ENCODE peak calls at places on chromosomes 5 and 9, in five cellular contexts. U is NCI-H2171; W is stimulated activated CD4-positive, alpha-beta T cell treated with anti-CD3 and anti-CD28 coated beads, Interleukin-4, amount 100 ng/mL, for 4 hours; A is NCI-H1092; O is NCI-H187 treated with DMSO at 0.1 percent for 48 hours. Y is an unnamed sample.

GRCh38 chr9:117733465-117733864 is 29.3 kb downstream of the TLR4 start:
- DNase-seq in W (no peak), U (no peak), A (no peak), O (no peak), Y (no peak)

GRCh38 chr5:178271726-178272479 is 39.3 kb upstream of the PHYKPL start:
- DNase-seq in W (no peak), O (no peak), A (no peak), U (no peak), Y (no peak)

GRCh38 chr5:82222597-82223574 is 55.3 kb downstream of the RPS23 start:
- DNase-seq in O (no peak), W (no peak), A (no peak), U (no peak), Y (no peak)

GRCh38 chr5:98774192-98775046 is 956 bp downstream of the RGMB start:
- DNase-seq in U (peak), A (peak), W (peak), O (peak), Y (peak)

GRCh38 chr9:16192403-16193017 is 639.7 kb downstream of the CCDC171 start:
- DNase-seq in O (no peak), A (no peak), W (no peak), U (no peak), Y (no peak)

GRCh38 chr9:118108971-118109370 is 404.8 kb downstream of the TLR4 start:
- DNase-seq in W (no peak), O (no peak), A (no peak), U (no peak), Y (no peak)

GRCh38 chr5:96687812-96688453 is 25.8 kb downstream of the CAST start:
- DNase-seq in A (peak), O (no peak), U (no peak), W (no peak), Y (no peak)

GRCh38 chr9:22084336-22085035 is 75.4 kb upstream of the CDKN2B start:
- DNase-seq in W (no peak), U (peak), O (no peak), A (no peak), Y (no peak)

GRCh38 chr5:9865574-9865973 is 235.4 kb upstream of the TAS2R1 start:
- DNase-seq in A (no peak), U (no peak), W (no peak), O (no peak), Y (no peak)

GRCh38 chr9:95197692-95198271 is 119.7 kb downstream of the FANCC start:
- DNase-seq in A (no peak), O (no peak), U (no peak), W (no peak), Y (no peak)

GRCh38 chr9:107667700-107668099 is 178.1 kb upstream of the KLF4 start:
- DNase-seq in U (no peak), A (no peak), O (no peak), W (no peak), Y (no peak)

GRCh38 chr5:33892419-33893151 is 795 bp upstream of the ADAMTS12 start:
- DNase-seq in U (no peak), W (no peak), A (no peak), O (no peak), Y (no peak)

GRCh38 chr9:110329676-110330235 is 7.9 kb downstream of the TXNDC8 start:
- DNase-seq in O (no peak), A (no peak), U (no peak), W (no peak), Y (no peak)

GRCh38 chr5:16540421-16540820 is 74.8 kb upstream of the ZNF622 start:
- DNase-seq in U (no peak), O (no peak), A (no peak), W (no peak), Y (no peak)

GRCh38 chr9:113471143-113471542 is 7.6 kb downstream of the RGS3 start:
- DNase-seq in U (no peak), A (no peak), O (no peak), W (no peak), Y (no peak)

GRCh38 chr5:77015938-77016569 is 14.2 kb upstream of the AGGF1 start:
- DNase-seq in O (no peak), A (no peak), U (no peak), W (no peak), Y (no peak)

GRCh38 chr5:123810253-123810652 is 298.3 kb downstream of the CSNK1G3 start:
- DNase-seq in A (no peak), O (no peak), U (no peak), W (no peak), Y (no peak)

GRCh38 chr9:12773562-12773961 is 1.3 kb upstream of the LURAP1L start:
- DNase-seq in O (no peak), A (no peak), W (no peak), U (no peak), Y (no peak)

GRCh38 chr5:155728146-155728856 is 598.7 kb upstream of the SGCD start:
- DNase-seq in A (peak), W (no peak), U (peak), O (no peak), Y (no peak)

GRCh38 chr5:79971156-79971555 is 19.9 kb downstream of the MTX3 start:
- DNase-seq in U (no peak), O (no peak), A (no peak), W (no peak), Y (no peak)

GRCh38 chr9:91924090-91924489 is 25.9 kb downstream of the ROR2 start:
- DNase-seq in U (no peak), W (no peak), O (no peak), A (no peak), Y (no peak)

GRCh38 chr5:2575292-2575691 is 176.2 kb downstream of the IRX2 start:
- DNase-seq in O (no peak), A (no peak), W (no peak), U (no peak), Y (no peak)

GRCh38 chr9:19320495-19320894 is 59.5 kb downstream of the RPS6 start:
- DNase-seq in W (no peak), O (no peak), A (no peak), U (no peak), Y (no peak)

GRCh38 chr5:64690417-64691151 is at the start of gene SHISAL2B:
- DNase-seq in A (peak), W (no peak), O (no peak), U (no peak), Y (no peak)

GRCh38 chr5:66517361-66517760 is 78.8 kb upstream of the MAST4 start:
- DNase-seq in W (no peak), U (no peak), O (no peak), A (no peak), Y (no peak)

GRCh38 chr5:173963107-173963506 is 25.9 kb upstream of the C5orf47 start:
- DNase-seq in A (no peak), U (no peak), W (no peak), O (no peak), Y (no peak)

GRCh38 chr9:121660367-121660766 is 8.9 kb downstream of the DAB2IP start:
- DNase-seq in O (no peak), W (no peak), A (no peak), U (no peak), Y (no peak)

GRCh38 chr9:76756273-76756650 is 8.0 kb upstream of the PCA3 start:
- DNase-seq in O (peak), A (peak), W (no peak), U (peak), Y (no peak)

GRCh38 chr5:180797256-180798192 is 5.1 kb downstream of the MGAT1 start:
- DNase-seq in O (no peak), A (no peak), W (no peak), U (no peak), Y (no peak)

GRCh38 chr9:133144142-133144886 is 19.4 kb downstream of the GBGT1 start:
- DNase-seq in A (peak), U (peak), O (no peak), W (peak), Y (peak)

GRCh38 chr5:35009059-35009458 is 38.7 kb downstream of the AGXT2 start:
- DNase-seq in U (no peak), W (no peak), O (no peak), A (no peak), Y (no peak)

GRCh38 chr9:137705443-137705863 is 86.6 kb downstream of the EHMT1 start:
- DNase-seq in U (no peak), A (no peak), O (no peak), W (peak), Y (no peak)

GRCh38 chr5:107633171-107633901 is 37.4 kb downstream of the EFNA5 start:
- DNase-seq in W (no peak), A (no peak), U (peak), O (no peak), Y (no peak)

GRCh38 chr5:76180817-76181805 is 97.9 kb downstream of the SV2C start:
- DNase-seq in O (no peak), U (no peak), A (no peak), W (no peak), Y (no peak)

GRCh38 chr5:157864067-157864466 is 5.1 kb upstream of the CLINT1 start:
- DNase-seq in W (no peak), A (no peak), O (no peak), U (no peak), Y (no peak)

GRCh38 chr5:140202078-140202477 is 27.1 kb downstream of the CYSTM1 start:
- DNase-seq in U (no peak), A (no peak), O (no peak), W (no peak), Y (no peak)

GRCh38 chr5:151086905-151087360 is 6.1 kb upstream of the TNIP1 start:
- DNase-seq in O (no peak), U (no peak), A (no peak), W (peak), Y (no peak)

GRCh38 chr5:141677415-141677814 is 4.6 kb downstream of the ARAP3 start:
- DNase-seq in A (no peak), W (no peak), U (no peak), O (no peak), Y (no peak)

GRCh38 chr5:140694276-140694675 is 3.0 kb downstream of the HARS2 start:
- DNase-seq in A (no peak), O (no peak), U (no peak), W (no peak), Y (no peak)

GRCh38 chr5:31640024-31640423 is 1.1 kb downstream of the PDZD2 start:
- DNase-seq in W (no peak), A (no peak), O (no peak), U (no peak), Y (no peak)

Y was measured in esophagus squamous epithelium.